ENCODE peak calls at places on chromosomes 3 and 15, in four cellular contexts. Q is Caco-2; A is lower lobe of right lung; B is effector memory CD4-positive, alpha-beta T cell. T is an unnamed sample. For H3K4me1, the result is how much of the 10 kb centered on the place peaks cover.

GRCh38 chr3:169008772-169009358 is 654.6 kb downstream of the MECOM start:
- DNase-seq in Q (no peak), A (no peak), B (no peak), T (no peak)

GRCh38 chr3:66638717-66639116 is 137.9 kb upstream of the LRIG1 start:
- DNase-seq in Q (no peak), B (no peak), A (no peak), T (no peak)

GRCh38 chr3:179902061-179902460 is 134.7 kb downstream of the PEX5L start:
- DNase-seq in Q (no peak), A (no peak), B (no peak), T (no peak)

GRCh38 chr3:14235896-14236295 is 57.3 kb downstream of the LSM3 start:
- DNase-seq in A (peak), B (no peak), Q (no peak), T (peak)

GRCh38 chr3:73603771-73604171 is 21.0 kb downstream of the PDZRN3 start:
- DNase-seq in B (no peak), Q (no peak), A (no peak), T (no peak)

GRCh38 chr3:178350763-178351162 is 185.5 kb upstream of the KCNMB2 start:
- DNase-seq in A (no peak), B (no peak), Q (no peak), T (no peak)

GRCh38 chr3:169550284-169550683 is 113.2 kb downstream of the MECOM start:
- DNase-seq in A (no peak), Q (no peak), B (no peak), T (no peak)

GRCh38 chr3:9024341-9024740 is 61.1 kb upstream of the RAD18 start:
- DNase-seq in A (no peak), Q (no peak), B (no peak), T (no peak)

GRCh38 chr3:124383051-124383450 is 347.2 kb upstream of the UMPS start:
- DNase-seq in Q (no peak), B (no peak), A (no peak), T (no peak)

GRCh38 chr15:101407966-101408775 is 81.3 kb downstream of the PCSK6 start:
- DNase-seq in Q (no peak), B (no peak), A (no peak), T (no peak)

GRCh38 chr15:71278989-71279756 is 163.9 kb downstream of the THSD4 start:
- DNase-seq in B (no peak), A (peak), Q (peak), T (peak)

GRCh38 chr3:101574388-101575156 is 592 bp downstream of the PCNP start:
- DNase-seq in A (peak), Q (peak), B (peak), T (peak)

GRCh38 chr3:44883999-44884431 is 9.6 kb downstream of the TGM4 start:
- DNase-seq in B (no peak), Q (no peak), A (no peak), T (no peak)

GRCh38 chr3:39907981-39908380 is 98.6 kb downstream of the MYRIP start:
- DNase-seq in Q (no peak), B (no peak), A (no peak), T (peak)

GRCh38 chr3:126124148-126124868 is 40.4 kb upstream of the SLC41A3 start:
- DNase-seq in Q (peak), B (no peak), A (peak), T (no peak)

GRCh38 chr3:70606018-70606417 is 293.6 kb upstream of the MDFIC2 start:
- DNase-seq in Q (no peak), A (no peak), B (no peak), T (no peak)

GRCh38 chr3:50170689-50171088 is 15.6 kb downstream of the SEMA3F start:
- DNase-seq in B (no peak), A (no peak), Q (no peak), T (peak)

GRCh38 chr3:57963811-57964346 is 44.3 kb upstream of the FLNB start:
- DNase-seq in A (no peak), Q (no peak), B (no peak), T (peak)

GRCh38 chr15:46280753-46281521 is 646.1 kb downstream of the SQOR start:
- DNase-seq in Q (peak), B (no peak), A (no peak), T (no peak)

GRCh38 chr3:187684880-187685279 is 14.7 kb upstream of the SST start:
- DNase-seq in Q (no peak), B (no peak), A (no peak), T (no peak)

GRCh38 chr3:71771884-71772283 is 13.1 kb downstream of the PROK2 start:
- DNase-seq in Q (no peak), B (no peak), A (no peak), T (no peak)

GRCh38 chr15:101431301-101431700 is 58.2 kb downstream of the PCSK6 start:
- DNase-seq in A (no peak), Q (no peak), B (no peak), T (no peak)

GRCh38 chr3:188712257-188712924 is 459.4 kb upstream of the TPRG1 start:
- DNase-seq in B (no peak), A (no peak), Q (peak), T (no peak)

GRCh38 chr3:4828279-4829030 is 150.8 kb upstream of the BHLHE40 start:
- DNase-seq in A (peak), Q (no peak), B (no peak), T (peak)

GRCh38 chr3:43023066-43023465 is 44.0 kb downstream of the GASK1A start:
- DNase-seq in B (no peak), A (no peak), Q (no peak), T (no peak)

GRCh38 chr15:79474252-79474651 is 42.1 kb downstream of the MINAR1 start:
- DNase-seq in B (no peak), Q (no peak), A (no peak), T (no peak)

GRCh38 chr15:75891895-75892294 is 11.8 kb upstream of the FBXO22 start:
- DNase-seq in B (no peak), A (no peak), Q (no peak), T (no peak)

GRCh38 chr3:123652346-123652984 is 67.6 kb upstream of the HACD2 start:
- DNase-seq in Q (peak), A (peak), B (no peak), T (peak)

GRCh38 chr3:23999012-23999641 is 54.0 kb downstream of the NR1D2 start:
- DNase-seq in A (peak), Q (peak), B (peak), T (peak)

GRCh38 chr3:174409085-174409743 is 449.9 kb upstream of the NAALADL2 start:
- DNase-seq in B (no peak), Q (no peak), A (no peak), T (no peak)

GRCh38 chr3:195715583-195716266 is 5.1 kb upstream of the MUC20 start:
- DNase-seq in A (no peak), B (no peak), Q (peak), T (no peak)

GRCh38 chr15:59274126-59274970 is 67.7 kb downstream of the LDHAL6B start:
- DNase-seq in B (no peak), Q (no peak), A (no peak), T (no peak)

GRCh38 chr3:188206787-188207186 is 52.8 kb downstream of the LPP start:
- DNase-seq in A (no peak), Q (no peak), B (no peak), T (no peak)

GRCh38 chr15:48017747-48018146 is 103.0 kb upstream of the SLC24A5 start:
- DNase-seq in A (no peak), B (no peak), Q (no peak), T (no peak)

GRCh38 chr3:141659821-141660597 is 78.1 kb upstream of the RNF7 start:
- DNase-seq in Q (peak), B (no peak), A (peak), T (peak)

GRCh38 chr3:183927059-183927458 is 42.4 kb upstream of the PARL start:
- DNase-seq in B (no peak), A (no peak), Q (no peak), T (no peak)

GRCh38 chr15:48103647-48104046 is 17.1 kb upstream of the SLC24A5 start:
- DNase-seq in Q (no peak), A (no peak), B (no peak), T (no peak)

GRCh38 chr3:25043757-25044156 is 384.3 kb upstream of the RARB start:
- DNase-seq in B (no peak), Q (no peak), A (no peak), T (no peak)

GRCh38 chr3:18556001-18556408 is 130.9 kb upstream of the SATB1 start:
- DNase-seq in A (no peak), B (no peak), Q (no peak), T (no peak)

GRCh38 chr3:2599471-2599870 is 500.8 kb downstream of the CNTN4 start:
- DNase-seq in B (no peak), Q (no peak), A (no peak), T (no peak)
- H3K4me1 ChIP-seq in B (under half), Q (under half), A (under half), T (under half)

DNA sequence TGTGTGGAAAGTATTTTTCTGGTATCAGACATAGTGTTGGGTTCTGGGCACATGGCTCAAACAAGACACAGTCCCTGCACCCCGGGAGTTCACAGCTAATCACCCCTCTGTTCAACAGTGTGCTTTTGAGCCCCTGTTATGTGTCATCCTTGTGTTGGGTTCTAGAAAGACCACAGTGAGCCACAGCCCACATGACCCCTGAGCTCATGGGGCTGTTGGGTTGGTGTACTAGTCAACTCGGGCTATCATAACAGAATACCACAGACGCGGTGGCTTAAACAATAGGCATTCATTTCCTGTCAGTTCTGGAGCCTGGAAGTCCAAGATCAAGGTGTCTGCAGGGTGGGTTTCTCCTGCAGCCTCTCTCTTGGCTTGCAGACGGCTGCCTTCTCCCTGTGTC is 100.0 kb downstream of the DNAJB8 start:
- DNase-seq in B (no peak), A (no peak), Q (no peak), T (no peak)
- H3K4me1 ChIP-seq in B (under half), A (under half), Q (under half), T (under half)

GRCh38 chr3:61875073-61875472 is 313.7 kb downstream of the PTPRG start:
- DNase-seq in A (no peak), B (no peak), Q (no peak), T (no peak)
- H3K4me1 ChIP-seq in A (under half), B (under half), Q (under half), T (under half)

DNA sequence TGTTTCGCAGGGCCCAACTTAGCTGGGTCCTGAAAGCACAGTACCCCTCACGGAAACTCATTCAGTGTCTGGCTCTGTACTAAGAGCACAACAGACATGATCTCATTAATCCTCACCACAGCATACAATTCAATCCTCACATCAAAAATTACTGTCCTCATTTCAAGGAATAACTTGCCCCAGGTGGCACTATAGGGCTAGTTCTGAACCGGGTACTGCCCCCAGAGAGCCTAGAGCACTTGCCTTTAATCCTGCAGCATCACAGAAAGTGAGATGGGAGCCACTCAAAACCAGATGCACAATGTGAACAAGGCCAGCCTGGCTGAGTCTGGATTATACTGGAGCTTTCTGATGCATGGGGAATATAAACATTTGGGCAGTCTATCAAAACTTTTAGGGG is 122.6 kb downstream of the OSBPL10 start:
- DNase-seq in A (no peak), Q (no peak), B (no peak), T (no peak)
- H3K4me1 ChIP-seq in A (under half), Q (under half), B (under half), T (under half)

DNA sequence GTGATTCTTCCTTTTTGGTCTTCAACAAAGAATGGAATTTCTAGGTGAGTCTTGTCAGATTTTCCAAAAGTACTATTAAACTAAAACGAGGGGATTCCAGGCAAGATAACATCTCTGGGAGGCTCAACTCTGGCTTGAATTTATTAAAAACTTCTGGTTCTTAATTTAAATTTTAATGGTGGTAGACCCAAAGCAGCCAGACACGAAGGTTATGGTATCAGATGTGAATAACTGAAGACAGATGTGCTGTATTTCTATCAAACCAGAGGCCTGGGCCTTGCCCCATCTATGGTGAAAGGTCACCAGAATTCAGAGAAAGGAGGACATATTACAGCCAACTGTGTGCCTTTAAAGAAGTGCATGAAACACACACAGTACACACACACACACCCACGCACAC is 283.2 kb upstream of the ICE2 start:
- DNase-seq in Q (no peak), B (no peak), A (no peak), T (no peak)
- H3K4me1 ChIP-seq in Q (under half), B (under half), A (under half), T (under half)

DNA sequence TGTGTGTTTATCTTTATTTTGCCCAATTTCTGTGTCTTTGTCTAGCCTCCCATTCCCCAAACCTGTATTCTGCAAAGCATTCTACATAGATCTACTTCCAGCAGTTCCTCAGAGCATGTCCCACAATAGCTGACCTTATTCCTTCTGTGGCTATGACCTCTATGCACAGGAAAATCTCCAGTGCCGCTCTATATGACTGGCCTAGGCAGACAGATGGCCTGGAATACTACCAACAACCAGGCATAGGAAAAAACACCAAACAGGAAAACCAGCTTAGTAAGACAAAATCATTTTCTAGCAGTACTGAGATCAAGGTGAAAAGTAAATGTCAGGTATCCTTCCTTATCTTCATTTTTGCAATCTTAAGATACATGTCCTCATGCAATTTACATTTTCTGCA is 1115.0 kb downstream of the IGSF11 start:
- DNase-seq in A (no peak), Q (no peak), B (no peak), T (no peak)
- H3K4me1 ChIP-seq in A (under half), Q (under half), B (under half), T (under half)

DNA sequence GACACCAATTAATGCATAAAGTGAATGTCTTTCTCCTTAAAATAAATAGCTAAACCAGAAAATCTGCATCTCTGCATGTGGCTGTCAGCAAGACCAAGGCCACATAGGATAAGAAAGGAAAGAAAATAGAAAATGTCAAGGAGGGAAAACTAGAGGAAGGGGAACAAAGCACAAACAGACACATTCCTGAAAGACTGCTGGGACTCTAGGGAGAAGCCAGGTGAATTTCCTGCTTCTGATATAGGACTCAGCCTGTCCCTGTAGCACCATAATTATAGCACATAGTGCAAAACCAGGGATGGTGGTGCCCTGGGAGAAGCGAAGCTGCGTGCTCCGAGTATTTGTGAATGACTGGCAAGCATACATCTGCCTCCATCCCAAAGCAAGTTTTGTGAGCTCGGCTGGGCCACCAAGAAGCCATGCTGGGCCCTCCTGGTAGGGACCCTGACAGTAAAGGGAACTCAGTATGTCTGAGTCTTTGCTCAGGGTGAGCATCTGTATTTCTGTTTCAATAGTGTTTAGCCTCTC is 14.2 kb downstream of the FSTL1 start:
- DNase-seq in B (no peak), Q (no peak), A (no peak), T (no peak)
- H3K4me1 ChIP-seq in B (under half), Q (under half), A (half or more), T (under half)